ENCODE peak calls at places on chromosome 15, in four cellular contexts. M is keratinocyte, Y is IMR-90, V is K562. Q is an unnamed sample. For H3K9me1, the result is how much of the 10 kb centered on the place peaks cover.

GRCh38 chr15:101045236-101045646 is 126.1 kb downstream of the LRRK1 start:
- DNase-seq in M (no peak), Y (peak), V (no peak), Q (peak)

GRCh38 chr15:84826369-84826823 is 9.2 kb downstream of the ALPK3 start:
- DNase-seq in M (no peak), Y (no peak), V (peak), Q (no peak)

GRCh38 chr15:27500206-27500605 is 529.2 kb downstream of the GABRG3 start:
- DNase-seq in M (no peak), Y (no peak), V (no peak), Q (no peak)

GRCh38 chr15:48352474-48353072 is 21.3 kb downstream of the DUT start:
- DNase-seq in M (peak), Y (peak), V (peak), Q (peak)

GRCh38 chr15:40929730-40930429 is 740 bp downstream of the DLL4 start:
- DNase-seq in M (no peak), Y (peak), V (peak), Q (peak)

GRCh38 chr15:32705450-32705849 is 12.4 kb upstream of the GREM1 start:
- DNase-seq in M (no peak), Y (peak), V (no peak), Q (no peak)

GRCh38 chr15:71532994-71533393 is 277.4 kb upstream of the NR2E3 start:
- DNase-seq in M (peak), Y (no peak), V (peak), Q (no peak)

GRCh38 chr15:71568226-71568625 is 242.1 kb upstream of the NR2E3 start:
- DNase-seq in M (no peak), Y (no peak), V (no peak), Q (no peak)

GRCh38 chr15:76576526-76577279 is 240.1 kb downstream of the ISL2 start:
- DNase-seq in M (no peak), Y (peak), V (no peak), Q (peak)

DNA sequence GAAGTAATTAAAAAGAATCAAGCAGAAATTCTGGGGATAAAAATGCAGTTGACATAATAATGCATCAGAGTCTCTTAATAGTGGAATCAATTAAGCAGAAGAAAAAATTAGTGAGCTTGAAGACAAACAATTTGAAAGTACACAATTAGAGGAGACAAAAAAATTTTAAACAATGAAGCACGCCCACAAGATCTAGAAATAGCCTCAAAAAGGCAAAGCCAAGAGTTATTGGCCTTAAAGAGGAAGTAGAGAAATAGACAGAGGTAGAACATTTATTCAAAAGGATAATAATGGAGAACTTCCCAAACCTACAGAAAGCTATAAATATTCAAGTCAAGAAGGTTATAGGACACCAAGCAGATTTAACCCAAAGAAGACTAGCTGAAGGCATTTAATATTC is 113.3 kb downstream of the TBC1D2B start:
- DNase-seq in M (no peak), Y (no peak), V (no peak), Q (no peak)
- H3K9me1 ChIP-seq in M (under half), Y (under half), V (under half), Q (under half)

GRCh38 chr15:66570327-66570726 is 4.5 kb upstream of the LCTL start:
- DNase-seq in M (no peak), Y (no peak), V (no peak), Q (no peak)

GRCh38 chr15:66566963-66567531 is 1.2 kb upstream of the LCTL start:
- DNase-seq in M (no peak), Y (peak), V (peak), Q (peak)

GRCh38 chr15:66567897-66568296 is 2.1 kb upstream of the LCTL start:
- DNase-seq in M (no peak), Y (no peak), V (no peak), Q (no peak)

GRCh38 chr15:66570842-66571241 is 5.0 kb upstream of the LCTL start:
- DNase-seq in M (no peak), Y (no peak), V (no peak), Q (no peak)

DNA sequence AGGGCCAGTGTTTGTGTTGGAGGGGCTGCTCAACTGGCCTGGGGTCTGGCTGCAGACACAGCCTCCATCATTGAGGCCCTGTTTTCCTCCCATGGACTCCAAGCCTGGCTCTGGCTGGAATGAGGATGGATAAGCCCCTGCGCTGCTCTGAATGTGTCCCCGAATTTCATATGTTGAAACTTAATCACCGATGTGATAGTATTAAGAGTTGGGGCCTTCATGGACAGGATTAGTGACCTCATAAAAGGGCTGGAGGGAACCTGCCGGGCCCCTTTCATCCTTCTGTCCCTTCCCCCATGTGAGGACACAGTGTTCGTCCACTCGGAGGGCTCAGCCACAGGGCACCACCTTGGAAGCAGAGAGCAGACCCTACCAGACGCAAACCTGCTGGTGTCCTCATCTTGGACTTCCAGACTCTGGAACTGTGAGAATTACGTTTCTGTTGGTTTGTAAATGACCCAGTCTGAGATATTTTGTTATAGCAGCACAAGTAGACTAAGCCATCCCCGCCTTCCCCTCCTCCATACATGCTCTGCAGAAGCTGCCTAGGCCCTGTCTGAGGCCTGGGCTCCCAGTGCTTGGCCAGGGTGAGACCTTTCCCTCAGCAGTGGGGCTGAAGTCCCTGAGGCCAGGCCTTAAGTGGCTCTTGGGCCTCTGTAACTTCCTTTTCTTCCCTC is 3.8 kb upstream of the LCTL start:
- DNase-seq in M (no peak), Y (no peak), V (no peak), Q (no peak)
- H3K9me1 ChIP-seq in M (under half), Y (under half), V (under half), Q (under half)

GRCh38 chr15:73979636-73980035 is 12.5 kb downstream of the STOML1 start:
- DNase-seq in M (no peak), Y (no peak), V (no peak), Q (no peak)
- H3K9me1 ChIP-seq in M (under half), Y (under half), V (under half), Q (under half)

DNA sequence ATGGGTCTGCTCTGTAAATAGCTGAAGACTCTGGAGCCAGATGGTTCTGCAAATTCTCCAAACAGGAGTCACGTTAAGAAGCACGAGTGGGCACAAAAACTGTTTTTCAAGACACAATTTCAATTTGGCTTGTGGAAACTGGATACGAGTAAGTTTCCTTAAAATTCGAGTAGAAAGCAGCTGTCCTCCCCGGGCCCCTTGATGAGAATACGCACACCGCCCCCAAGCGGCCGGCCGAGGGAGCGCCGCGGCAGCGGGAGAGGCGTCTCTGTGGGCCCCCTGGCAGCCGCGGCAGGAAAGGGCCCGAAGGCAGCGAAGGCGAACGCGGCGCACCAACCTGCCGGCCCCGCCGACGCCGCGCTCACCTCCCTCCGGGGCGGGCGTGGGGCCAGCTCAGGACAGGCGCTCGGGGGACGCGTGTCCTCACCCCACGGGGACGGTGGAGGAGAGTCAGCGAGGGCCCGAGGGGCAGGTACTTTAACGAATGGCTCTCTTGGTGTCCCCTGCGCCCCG is 706 bp upstream of the THBS1 start:
- DNase-seq in M (peak), Y (peak), V (peak), Q (peak)
- H3K9me1 ChIP-seq in M (under half), Y (under half), V (under half), Q (under half)

DNA sequence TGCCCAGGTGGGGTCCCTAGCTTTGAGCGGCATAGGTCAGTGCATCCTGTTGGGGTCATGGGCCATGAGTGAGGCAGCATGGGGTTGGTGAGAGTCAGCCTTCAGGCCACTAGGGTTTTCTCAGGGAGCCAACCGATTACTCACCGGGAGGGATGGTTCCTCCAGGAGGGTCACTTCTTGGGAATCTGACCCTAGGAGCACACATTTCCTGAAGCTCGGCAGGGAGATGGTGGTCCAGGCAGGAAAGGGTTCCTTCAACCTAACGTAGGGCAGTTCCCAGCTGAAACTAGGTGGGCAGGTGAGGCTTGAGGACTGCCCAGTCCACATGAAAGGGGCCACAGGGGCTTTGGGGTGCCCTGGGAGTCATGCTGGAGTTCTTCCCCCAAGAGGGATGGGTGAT is 218.0 kb downstream of the UBE3A start:
- DNase-seq in M (no peak), Y (no peak), V (no peak), Q (no peak)
- H3K9me1 ChIP-seq in M (under half), Y (under half), V (under half), Q (under half)

DNA sequence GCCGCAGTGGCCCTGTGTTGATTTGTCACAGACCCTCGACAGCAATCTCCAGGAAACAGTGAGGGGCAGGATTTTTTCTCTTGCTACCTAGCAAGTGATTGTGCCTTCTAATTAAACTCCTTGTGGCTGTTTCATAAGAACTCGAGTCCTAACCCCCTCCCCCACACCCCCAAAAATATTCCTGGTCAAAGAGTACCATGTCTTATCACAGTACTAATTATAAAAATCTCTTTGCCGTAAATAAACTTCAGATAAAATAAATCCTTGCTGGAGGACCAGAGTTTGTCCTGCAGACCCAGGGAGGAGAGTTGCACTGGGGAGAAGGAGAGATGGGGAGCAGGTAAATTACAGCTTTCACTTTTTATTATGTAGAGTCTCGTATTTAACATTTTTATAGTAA is 64.3 kb downstream of the FAM174B start:
- DNase-seq in M (no peak), Y (no peak), V (no peak), Q (no peak)
- H3K9me1 ChIP-seq in M (under half), Y (under half), V (under half), Q (under half)

DNA sequence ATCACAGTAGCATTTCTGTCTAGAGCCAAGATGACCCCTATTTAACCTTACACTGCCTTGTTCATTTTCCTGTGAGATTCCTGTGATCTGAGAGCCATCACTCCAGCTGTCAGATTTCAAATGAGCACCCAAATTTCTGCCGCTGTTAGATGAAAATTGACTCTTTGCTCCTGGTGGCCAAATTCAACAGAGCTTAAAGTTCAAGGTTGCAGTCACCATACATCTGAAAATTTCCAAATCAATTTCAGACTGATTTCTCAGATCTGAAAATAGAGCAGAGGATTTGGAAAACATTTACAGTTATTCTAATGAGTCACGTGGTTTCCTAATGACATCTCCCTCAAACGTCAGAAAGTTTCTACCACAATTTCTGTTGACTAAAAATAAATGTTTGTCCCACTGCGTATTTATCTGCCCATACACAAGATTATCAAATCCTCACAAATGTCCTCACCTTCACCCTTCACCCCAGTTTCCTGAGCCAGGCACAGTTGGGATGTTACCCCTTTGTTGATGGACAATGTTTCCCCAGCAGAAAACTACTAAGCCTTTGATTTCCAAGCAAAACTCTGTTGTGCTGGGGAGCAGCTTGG is 16.4 kb downstream of the HDC start:
- DNase-seq in M (no peak), Y (peak), V (no peak), Q (no peak)
- H3K9me1 ChIP-seq in M (under half), Y (under half), V (under half), Q (under half)

DNA sequence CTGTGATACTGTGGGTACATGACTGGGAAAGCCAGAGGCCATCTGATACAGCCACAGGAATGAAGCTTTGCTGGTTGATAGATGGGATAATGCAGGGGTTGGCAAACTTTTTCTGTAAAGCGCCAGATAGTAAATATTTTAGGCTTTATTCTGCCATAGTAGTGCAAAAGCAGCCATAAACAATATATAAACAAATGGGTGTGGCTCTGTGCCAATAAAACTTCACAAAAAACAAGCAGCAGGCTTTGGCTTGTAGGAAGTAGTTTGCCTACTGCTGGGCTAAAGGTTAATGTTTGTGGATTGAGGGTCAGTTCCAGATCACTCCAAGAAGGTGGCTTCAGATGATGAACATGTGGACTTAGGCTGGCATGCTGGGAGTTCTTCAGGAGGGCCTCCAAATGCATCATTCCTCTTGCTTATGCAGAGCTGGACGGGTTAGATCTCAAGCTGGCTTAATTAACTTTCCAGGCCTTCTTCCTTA is 305.7 kb downstream of the RPLP1 start:
- DNase-seq in M (no peak), Y (peak), V (no peak), Q (peak)
- H3K9me1 ChIP-seq in M (under half), Y (under half), V (under half), Q (under half)

GRCh38 chr15:67161881-67162280 is 92.6 kb downstream of the AAGAB start:
- DNase-seq in M (no peak), Y (no peak), V (no peak), Q (no peak)
- H3K9me1 ChIP-seq in M (under half), Y (half or more), V (under half), Q (under half)

DNA sequence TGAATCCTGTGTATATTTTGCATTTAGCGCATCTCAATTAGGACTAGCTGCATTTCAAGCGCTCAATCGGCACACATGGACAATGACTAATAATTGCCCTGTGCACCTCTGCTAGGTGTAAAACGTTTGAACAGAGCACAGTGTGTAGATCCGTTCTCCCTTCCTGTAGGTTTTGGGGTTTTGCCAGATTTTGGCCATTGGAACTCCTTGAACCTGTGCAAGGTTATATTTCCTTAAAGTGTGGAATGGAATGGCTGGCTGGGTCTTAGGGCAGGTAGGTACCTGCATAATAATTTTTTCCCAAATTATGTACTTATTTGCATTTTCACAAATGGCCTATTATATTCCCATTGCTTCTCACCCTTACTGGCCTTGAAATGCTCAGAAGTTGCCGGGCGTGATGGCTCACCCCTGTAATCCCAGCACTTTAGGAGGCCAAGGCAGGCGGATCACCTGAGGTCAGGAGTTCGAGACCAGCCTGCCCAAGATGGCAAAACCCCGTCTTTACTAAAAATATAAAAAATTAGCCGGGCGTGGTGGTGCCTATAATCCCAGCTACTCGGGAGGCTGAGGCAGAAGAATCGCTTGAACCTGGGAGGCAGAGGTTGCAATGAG is 774 bp downstream of the RNU5B-1 start:
- DNase-seq in M (peak), Y (no peak), V (peak), Q (no peak)
- H3K9me1 ChIP-seq in M (under half), Y (under half), V (under half), Q (under half)

Q was measured in endothelial cell of umbilical vein.